ENCODE peak calls at places on chromosomes 16 and 17, in four cellular contexts. S, B, D and H are unnamed samples.
A peak's percentile ranks its signal among the peaks of the same experiment; 100 is the strongest.

GRCh38 chr17:65145743-65146142 is 8.6 kb downstream of the RGS9 start:
- DNase-seq in S (no peak), D (no peak), B (no peak), H (no peak)

GRCh38 chr17:76485569-76485968 is 15.7 kb downstream of the RHBDF2 start:
- DNase-seq in S (no peak), D (peak; percentile 24), B (no peak), H (no peak)

GRCh38 chr17:34533811-34534527 is 45.4 kb upstream of the TMEM132E start:
- DNase-seq in S (no peak), D (no peak), B (no peak), H (no peak)

GRCh38 chr17:30913955-30914354 is 7.8 kb upstream of the ADAP2 start:
- DNase-seq in S (no peak), B (no peak), D (no peak), H (no peak)

GRCh38 chr16:84194470-84195200 is 3.7 kb downstream of the ADAD2 start:
- DNase-seq in D (peak; percentile 77), B (no peak), S (no peak), H (no peak)

GRCh38 chr17:40070895-40071719 is 8.3 kb downstream of the THRA start:
- DNase-seq in S (no peak), D (no peak), B (no peak), H (no peak)

GRCh38 chr17:8151120-8151640 is 1.0 kb downstream of the PER1 start:
- DNase-seq in B (peak; percentile 92), S (peak; percentile 90), D (peak; percentile 76), H (peak; percentile 95)

GRCh38 chr16:78277374-78277773 is 177.9 kb downstream of the WWOX start:
- DNase-seq in B (no peak), S (no peak), D (no peak), H (no peak)

GRCh38 chr16:78953526-78953925 is 647.0 kb downstream of the MAF start:
- DNase-seq in D (peak; percentile 22), S (no peak), B (no peak), H (no peak)

GRCh38 chr17:80175411-80175810 is 5.6 kb downstream of the CARD14 start:
- DNase-seq in B (no peak), S (peak; percentile 16), D (no peak), H (no peak)